ENCODE peak calls at places on chromosomes 13 and 19, in seven cellular contexts. E is aorta, M is tibial artery, F is ovary, U is left lung, V is neural progenitor cell, J is cardiac muscle cell. W is an unnamed sample. For H3K27me3, the result is how much of the 10 kb centered on the place peaks cover.

GRCh38 chr13:95292622-95293021 is 8.6 kb downstream of the ABCC4 start:
- DNase-seq in E (no peak), M (no peak), F (no peak), U (no peak), V (no peak), J (no peak), W (no peak)

GRCh38 chr19:47112166-47112663 is 1.4 kb downstream of the ZC3H4 start:
- DNase-seq in E (peak), M (peak), F (peak), U (peak), V (peak), J (peak), W (peak)

GRCh38 chr19:6241680-6242079 is 38.1 kb downstream of the MLLT1 start:
- DNase-seq in E (peak), M (no peak), F (no peak), U (peak), V (no peak), J (no peak), W (peak)

GRCh38 chr19:58002384-58003152 is at the start of gene ZNF606:
- DNase-seq in E (peak), M (peak), F (peak), U (peak), V (peak), J (peak), W (peak)

GRCh38 chr13:97459215-97459772 is 25.3 kb downstream of the RAP2A start:
- DNase-seq in E (no peak), M (no peak), F (no peak), U (no peak), V (no peak), J (no peak), W (no peak)

GRCh38 chr19:54035215-54036178 is 28.2 kb downstream of the VSTM1 start:
- DNase-seq in E (no peak), M (no peak), F (no peak), U (no peak), V (peak), J (no peak), W (no peak)

GRCh38 chr13:87166348-87166747 is 504.8 kb upstream of the SLITRK5 start:
- DNase-seq in E (no peak), M (no peak), F (no peak), U (no peak), V (no peak), J (no peak), W (no peak)

GRCh38 chr19:28244966-28245365 is 968.0 kb downstream of the UQCRFS1 start:
- DNase-seq in E (no peak), M (no peak), F (no peak), U (no peak), V (no peak), J (peak), W (no peak)

GRCh38 chr19:23527797-23528196 is 132.5 kb upstream of the ZNF91 start:
- DNase-seq in E (no peak), M (no peak), F (no peak), U (no peak), V (no peak), J (no peak), W (no peak)

GRCh38 chr13:97948041-97948440 is 5.4 kb upstream of the IPO5 start:
- DNase-seq in E (no peak), M (no peak), F (no peak), U (no peak), V (no peak), J (no peak), W (no peak)

GRCh38 chr19:7333198-7334118 is 15.3 kb upstream of the ARHGEF18 start:
- DNase-seq in E (peak), M (peak), F (no peak), U (no peak), V (no peak), J (no peak), W (no peak)

GRCh38 chr13:44274838-44275237 is 98.8 kb upstream of the SERP2 start:
- DNase-seq in E (no peak), M (no peak), F (no peak), U (no peak), V (no peak), J (peak), W (no peak)

GRCh38 chr13:113836917-113837553 is 26.8 kb downstream of the GAS6 start:
- DNase-seq in E (no peak), M (peak), F (peak), U (no peak), V (no peak), J (peak), W (peak)

GRCh38 chr13:112526146-112526853 is 61.7 kb downstream of the TUBGCP3 start:
- DNase-seq in E (no peak), M (no peak), F (no peak), U (no peak), V (no peak), J (no peak), W (no peak)

GRCh38 chr13:32080328-32080744 is 48.8 kb downstream of the FRY start:
- DNase-seq in E (no peak), M (no peak), F (no peak), U (no peak), V (no peak), J (no peak), W (no peak)

GRCh38 chr13:76383671-76384461 is 502.3 kb downstream of the KCTD12 start:
- DNase-seq in E (no peak), M (no peak), F (peak), U (no peak), V (no peak), J (peak), W (no peak)

GRCh38 chr13:23643828-23644419 is 73.7 kb downstream of the TNFRSF19 start:
- DNase-seq in E (no peak), M (no peak), F (no peak), U (no peak), V (no peak), J (no peak), W (no peak)

GRCh38 chr13:22915442-22916082 is 265.2 kb upstream of the SGCG start:
- DNase-seq in E (peak), M (no peak), F (peak), U (peak), V (peak), J (peak), W (peak)

GRCh38 chr13:52319876-52320275 is 86.1 kb downstream of the THSD1 start:
- DNase-seq in E (no peak), M (no peak), F (no peak), U (no peak), V (no peak), J (no peak), W (no peak)

GRCh38 chr19:49847731-49848696 is 2.9 kb upstream of the PTOV1 start:
- DNase-seq in E (no peak), M (no peak), F (no peak), U (peak), V (no peak), J (no peak), W (no peak)

GRCh38 chr13:104318121-104318520 is 1251.9 kb upstream of the SLC10A2 start:
- DNase-seq in E (no peak), M (no peak), F (no peak), U (no peak), V (peak), J (peak), W (no peak)

GRCh38 chr19:55391191-55391670 is 5.5 kb downstream of the RPL28 start:
- DNase-seq in E (no peak), M (no peak), F (no peak), U (no peak), V (no peak), J (no peak), W (no peak)

DNA sequence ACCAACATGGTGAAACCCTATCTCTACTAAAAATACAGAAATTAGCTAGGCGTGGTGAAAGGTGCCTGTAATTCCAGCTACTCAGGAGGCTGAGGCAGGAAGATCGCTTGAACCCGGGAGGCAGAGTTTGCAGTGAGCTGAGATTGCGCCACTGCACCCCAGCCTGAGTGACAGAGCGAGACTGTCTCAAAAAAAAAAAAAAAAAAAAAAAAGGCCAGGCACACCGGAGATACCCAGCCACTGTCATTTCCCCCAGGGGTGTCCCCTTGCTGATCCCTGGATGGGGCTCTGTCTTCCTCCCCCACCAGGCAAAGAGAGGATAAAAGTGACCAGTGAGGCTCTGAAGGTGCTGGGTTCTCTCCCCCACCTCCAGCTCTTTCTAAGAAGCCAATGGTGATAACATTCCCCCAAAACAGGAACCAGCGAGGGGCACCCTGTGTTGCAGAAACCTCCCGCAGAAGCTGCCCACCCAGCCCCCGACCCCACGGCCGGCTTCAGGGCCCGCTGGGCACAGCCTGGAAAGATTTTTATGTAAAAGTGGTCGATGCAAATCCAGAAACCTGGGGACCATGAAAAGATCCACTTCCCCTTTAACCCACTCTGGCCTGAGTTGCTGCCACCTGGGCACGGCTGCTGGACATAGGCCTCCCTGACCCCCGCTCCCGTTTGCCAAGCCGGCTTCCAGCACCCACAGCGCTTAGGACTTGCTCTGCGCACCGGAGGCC is 61.3 kb upstream of the KLF2 start:
- DNase-seq in E (no peak), M (no peak), F (no peak), U (peak), V (no peak), J (no peak), W (no peak)
- H3K27me3 ChIP-seq in E (under half), M (under half), F (under half), U (under half), V (under half), J (under half), W (under half)

DNA sequence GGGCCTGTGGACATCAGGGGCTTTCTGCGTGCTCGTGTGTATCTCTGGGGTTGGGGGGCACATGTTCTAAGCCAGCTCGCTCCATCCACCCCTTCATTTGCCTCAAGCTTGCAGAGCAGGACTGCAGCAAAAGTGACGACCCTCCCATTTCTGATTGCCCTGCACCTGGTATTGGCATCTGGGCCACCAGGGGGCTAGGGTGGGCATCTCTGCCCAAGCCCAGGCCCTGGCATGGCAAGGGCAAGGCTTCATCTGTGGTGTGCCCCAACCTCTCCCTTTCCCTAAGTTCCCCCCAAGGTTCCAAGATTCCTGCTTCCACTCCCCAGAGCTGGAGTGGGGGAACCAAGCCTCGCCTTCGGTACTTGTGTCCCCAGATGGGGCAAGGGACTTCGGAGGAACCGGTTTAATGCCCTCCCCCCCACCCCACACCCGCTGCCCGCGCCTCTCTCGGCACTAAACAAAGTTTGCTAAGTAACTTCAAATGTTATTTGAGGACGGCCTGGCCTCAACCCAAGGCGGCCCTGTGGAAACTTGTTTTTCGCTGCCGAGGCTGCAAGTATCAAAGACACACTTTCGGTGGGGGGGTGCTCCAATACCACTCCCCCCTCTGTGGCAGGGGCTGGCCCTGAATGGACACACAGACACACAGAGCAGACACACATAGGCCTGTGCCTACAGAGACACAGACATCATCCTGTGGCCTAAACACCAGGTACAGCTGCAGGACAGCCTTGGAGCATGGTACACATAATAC is 12.2 kb downstream of the NFIX start:
- DNase-seq in E (peak), M (peak), F (peak), U (peak), V (no peak), J (no peak), W (peak)
- H3K27me3 ChIP-seq in E (under half), M (under half), F (under half), U (under half), V (half or more), J (half or more), W (under half)

GRCh38 chr19:3234800-3235199 is 10.3 kb downstream of the CELF5 start:
- DNase-seq in E (no peak), M (no peak), F (no peak), U (no peak), V (no peak), J (no peak), W (no peak)
- H3K27me3 ChIP-seq in E (under half), M (under half), F (under half), U (under half), V (under half), J (under half), W (under half)

GRCh38 chr13:57632276-57633140 is 964 bp downstream of the PCDH17 start:
- DNase-seq in E (peak), M (peak), F (no peak), U (peak), V (peak), J (peak), W (peak)

GRCh38 chr13:57631607-57632275 is at the start of gene PCDH17:
- DNase-seq in E (peak), M (peak), F (no peak), U (peak), V (peak), J (peak), W (no peak)

GRCh38 chr13:57633950-57634828 is 2.6 kb downstream of the PCDH17 start:
- DNase-seq in E (peak), M (peak), F (no peak), U (peak), V (peak), J (no peak), W (no peak)

GRCh38 chr13:57634829-57635165 is 3.3 kb downstream of the PCDH17 start:
- DNase-seq in E (no peak), M (peak), F (no peak), U (peak), V (peak), J (no peak), W (no peak)

DNA sequence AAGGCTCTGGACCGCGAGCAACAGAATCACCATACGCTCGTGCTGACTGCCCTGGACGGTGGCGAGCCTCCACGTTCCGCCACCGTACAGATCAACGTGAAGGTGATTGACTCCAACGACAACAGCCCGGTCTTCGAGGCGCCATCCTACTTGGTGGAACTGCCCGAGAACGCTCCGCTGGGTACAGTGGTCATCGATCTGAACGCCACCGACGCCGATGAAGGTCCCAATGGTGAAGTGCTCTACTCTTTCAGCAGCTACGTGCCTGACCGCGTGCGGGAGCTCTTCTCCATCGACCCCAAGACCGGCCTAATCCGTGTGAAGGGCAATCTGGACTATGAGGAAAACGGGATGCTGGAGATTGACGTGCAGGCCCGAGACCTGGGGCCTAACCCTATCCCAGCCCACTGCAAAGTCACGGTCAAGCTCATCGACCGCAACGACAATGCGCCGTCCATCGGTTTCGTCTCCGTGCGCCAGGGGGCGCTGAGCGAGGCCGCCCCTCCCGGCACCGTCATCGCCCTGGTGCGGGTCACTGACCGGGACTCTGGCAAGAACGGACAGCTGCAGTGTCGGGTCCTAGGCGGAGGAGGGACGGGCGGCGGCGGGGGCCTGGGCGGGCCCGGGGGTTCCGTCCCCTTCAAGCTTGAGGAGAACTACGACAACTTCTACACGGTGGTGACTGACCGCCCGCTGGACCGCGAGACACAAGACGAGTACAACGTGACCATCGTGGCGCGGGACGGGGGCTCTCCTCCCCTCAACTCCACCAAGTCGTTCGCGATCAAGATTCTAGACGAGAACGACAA is 1.8 kb downstream of the PCDH17 start:
- DNase-seq in E (peak), M (peak), F (no peak), U (peak), V (peak), J (peak), W (peak)
- H3K27me3 ChIP-seq in E (under half), M (under half), F (under half), U (half or more), V (half or more), J (under half), W (half or more)

GRCh38 chr19:8664671-8665057 is 33.9 kb downstream of the ACTL9 start:
- DNase-seq in E (no peak), M (no peak), F (no peak), U (no peak), V (no peak), J (no peak), W (no peak)

GRCh38 chr19:8663920-8664670 is 33.7 kb downstream of the NFILZ start:
- DNase-seq in E (peak), M (no peak), F (no peak), U (no peak), V (no peak), J (no peak), W (no peak)

GRCh38 chr19:8659905-8660304 is 29.5 kb downstream of the NFILZ start:
- DNase-seq in E (peak), M (no peak), F (no peak), U (no peak), V (no peak), J (no peak), W (no peak)

GRCh38 chr19:8665468-8666213 is 33.0 kb downstream of the ACTL9 start:
- DNase-seq in E (no peak), M (no peak), F (no peak), U (no peak), V (no peak), J (no peak), W (no peak)

DNA sequence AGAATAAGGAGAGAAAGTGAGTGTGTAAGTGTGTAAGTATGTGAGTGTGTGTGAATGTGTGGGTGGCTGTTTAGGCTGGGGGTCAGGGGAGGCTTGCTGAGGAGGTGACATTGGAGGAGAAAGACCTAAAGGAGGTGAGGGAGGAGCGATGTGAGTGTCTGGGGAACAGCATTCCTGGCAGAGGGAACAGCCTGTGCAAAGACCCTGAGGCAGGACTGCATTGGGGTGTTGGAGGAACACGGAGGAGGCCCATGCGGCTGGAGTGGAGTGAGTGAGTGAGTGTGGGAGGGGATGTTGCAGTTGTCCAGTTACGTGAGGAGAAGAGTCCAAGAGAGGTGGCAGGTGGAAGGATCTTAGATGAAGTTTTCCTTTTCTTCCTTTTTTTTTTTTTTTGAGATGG is 31.8 kb downstream of the NFILZ start:
- DNase-seq in E (peak), M (no peak), F (no peak), U (no peak), V (no peak), J (no peak), W (no peak)
- H3K27me3 ChIP-seq in E (under half), M (under half), F (under half), U (half or more), V (under half), J (under half), W (under half)